ENCODE peak calls at places on chromosomes 4 and X, in six cellular contexts. F is CD8-positive, alpha-beta T cell; V is upper lobe of right lung; R is coronary artery; Y is endothelial cell; J is fibroblast of the aortic adventitia. C is an unnamed sample.

GRCh38 chr4:14151099-14151498 is 523.6 kb upstream of the BOD1L1 start:
- DNase-seq in F (no peak), Y (no peak), J (no peak), V (no peak), R (no peak), C (no peak)

GRCh38 chr4:53055716-53056413 is 193.7 kb downstream of the RASL11B start:
- DNase-seq in F (no peak), Y (no peak), R (no peak), J (peak; percentile 34), V (no peak), C (no peak)

GRCh38 chrX:76109654-76110053 is 63.2 kb upstream of the PBDC1 start:
- DNase-seq in J (no peak), V (no peak), R (no peak), Y (no peak), F (no peak), C (no peak)

GRCh38 chr4:158854236-158854635 is 85.4 kb downstream of the FNIP2 start:
- DNase-seq in R (no peak), F (no peak), V (no peak), Y (no peak), J (no peak), C (no peak)

GRCh38 chr4:181796502-181796901 is 446.7 kb upstream of the TENM3 start:
- DNase-seq in F (no peak), R (no peak), V (no peak), J (peak; percentile 45), Y (no peak), C (no peak)

GRCh38 chr4:53476232-53477037 is 99.0 kb downstream of the FIP1L1 start:
- DNase-seq in V (no peak), F (no peak), J (peak; percentile 99), R (peak; percentile 75), Y (no peak), C (no peak)

GRCh38 chr4:15078682-15079642 is 76.7 kb downstream of the CPEB2 start:
- DNase-seq in Y (no peak), F (no peak), J (peak; percentile 69), V (no peak), R (no peak), C (no peak)

GRCh38 chrX:110588164-110588563 is 207.5 kb downstream of the CHRDL1 start:
- DNase-seq in R (no peak), V (no peak), F (no peak), Y (no peak), J (no peak), C (no peak)

GRCh38 chr4:8709050-8709728 is 116.6 kb downstream of the CPZ start:
- DNase-seq in Y (no peak), F (no peak), V (peak; percentile 38), R (peak; percentile 54), J (no peak), C (no peak)

GRCh38 chrX:118698516-118699247 is 28.7 kb upstream of the IL13RA1 start:
- DNase-seq in J (peak; percentile 16), V (no peak), F (no peak), R (no peak), Y (no peak), C (no peak)

GRCh38 chr4:138576684-138577083 is 334.5 kb upstream of the SLC7A11 start:
- DNase-seq in F (no peak), Y (peak; percentile 10), R (no peak), J (peak; percentile 58), V (no peak), C (peak; percentile 19)

GRCh38 chrX:54494970-54495813 is 842 bp downstream of the FGD1 start:
- DNase-seq in V (peak; percentile 63), F (no peak), R (no peak), Y (peak; percentile 16), J (no peak), C (no peak)

GRCh38 chr4:66169341-66169740 is 499.1 kb upstream of the EPHA5 start:
- DNase-seq in Y (no peak), J (peak; percentile 63), V (no peak), F (no peak), R (no peak), C (no peak)

GRCh38 chr4:766152-766515 is 59.8 kb downstream of the CPLX1 start:
- DNase-seq in F (no peak), V (no peak), R (no peak), J (peak; percentile 18), Y (no peak), C (no peak)
- TF ChIP-seq CTCF in F (no peak), V (no peak), R (no peak), J (no peak), Y (no peak), C (no peak)

DNA sequence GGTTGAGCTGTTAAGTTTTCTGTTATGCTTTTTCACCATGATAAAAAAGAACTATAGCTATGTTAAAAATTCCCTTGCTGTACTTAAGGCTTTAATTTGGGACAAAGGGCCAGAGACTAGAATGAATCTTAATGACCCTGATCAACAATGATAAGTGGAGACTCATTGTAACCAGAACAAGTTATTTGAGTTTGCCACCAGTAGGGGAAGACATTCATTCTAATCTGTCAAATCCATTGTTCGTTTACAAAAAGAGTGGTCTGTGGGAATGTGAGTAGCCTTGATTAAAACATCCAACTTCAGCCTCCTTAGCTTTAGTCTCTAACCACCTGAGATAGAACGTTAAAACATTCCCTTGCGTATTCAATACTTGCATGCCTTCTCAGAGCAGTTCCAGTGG is 66.0 kb downstream of the EGF start:
- DNase-seq in V (no peak), F (no peak), J (no peak), R (no peak), Y (no peak), C (no peak)
- TF ChIP-seq CTCF in V (no peak), F (no peak), J (peak; percentile 13), R (no peak), Y (peak; percentile 47), C (no peak)

GRCh38 chr4:98614655-98615054 is 43.8 kb downstream of the TSPAN5 start:
- DNase-seq in Y (no peak), F (no peak), V (no peak), R (no peak), J (no peak), C (no peak)
- TF ChIP-seq CTCF in Y (no peak), F (no peak), V (no peak), R (no peak), J (no peak), C (no peak)

GRCh38 chr4:153140294-153140693 is 63.9 kb upstream of the TRIM2 start:
- DNase-seq in Y (no peak), F (no peak), V (no peak), R (no peak), J (no peak), C (no peak)

GRCh38 chr4:153142700-153143438 is 61.4 kb upstream of the TRIM2 start:
- DNase-seq in R (peak; percentile 75), F (peak; percentile 22), Y (peak; percentile 65), V (peak; percentile 80), J (peak; percentile 85), C (peak; percentile 75)

GRCh38 chr4:153146031-153146430 is 58.2 kb upstream of the TRIM2 start:
- DNase-seq in V (no peak), R (no peak), J (no peak), F (no peak), Y (no peak), C (no peak)

GRCh38 chr4:153141238-153141637 is 63.0 kb upstream of the TRIM2 start:
- DNase-seq in V (no peak), J (no peak), F (no peak), R (no peak), Y (no peak), C (no peak)

DNA sequence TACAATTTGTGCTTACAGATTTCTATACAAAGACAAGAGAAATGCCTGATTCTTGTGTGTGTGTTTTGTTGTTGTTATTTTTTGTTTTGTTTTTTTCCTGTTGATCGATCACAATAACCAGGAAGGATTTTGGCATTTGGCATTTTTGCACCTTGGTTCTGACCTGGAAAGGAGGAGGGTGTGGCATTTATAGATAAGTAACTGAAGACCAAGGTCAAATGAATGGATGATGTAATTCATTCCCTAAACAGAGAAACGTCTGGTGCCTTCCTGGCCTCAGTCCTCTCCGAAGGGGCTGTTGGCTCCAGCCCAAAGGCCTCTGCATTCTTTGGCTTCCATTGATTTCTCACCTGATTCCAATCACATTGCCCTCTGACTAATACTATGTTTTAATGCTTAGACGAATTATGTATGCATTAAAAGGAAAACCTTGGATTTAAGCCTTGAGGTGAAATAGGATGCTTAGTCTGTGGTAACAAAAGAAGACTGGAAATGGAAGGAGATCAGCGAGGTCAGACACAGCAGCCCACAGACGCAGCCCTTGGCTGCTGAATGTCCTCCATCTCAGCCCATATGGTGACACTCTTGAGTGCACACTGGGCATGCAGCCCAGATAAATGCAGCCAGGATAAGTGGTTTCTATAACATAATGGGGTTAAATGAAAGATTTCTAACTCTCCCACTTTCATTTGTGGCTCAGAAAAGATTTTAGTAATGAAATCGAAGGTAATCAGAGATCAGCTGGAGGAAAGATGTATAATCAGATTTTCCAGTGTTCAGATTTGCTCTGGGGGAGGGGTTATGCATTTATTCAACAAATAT is 60.5 kb upstream of the TRIM2 start:
- DNase-seq in R (no peak), F (no peak), J (peak; percentile 75), Y (no peak), V (no peak), C (peak; percentile 52)
- TF ChIP-seq CTCF in R (no peak), F (no peak), J (no peak), Y (no peak), V (no peak), C (no peak)

GRCh38 chrX:138026211-138026610 is 460.3 kb downstream of the ZIC3 start:
- DNase-seq in R (no peak), Y (no peak), F (no peak), J (peak; percentile 0), V (no peak), C (no peak)
- TF ChIP-seq CTCF in R (no peak), Y (peak; percentile 47), F (no peak), J (peak; percentile 40), V (peak; percentile 26), C (no peak)

GRCh38 chrX:10175317-10175871 is 18.6 kb downstream of the CLCN4 start:
- DNase-seq in R (no peak), Y (no peak), F (no peak), V (no peak), J (peak; percentile 62), C (no peak)
- TF ChIP-seq CTCF in R (no peak), Y (no peak), F (no peak), V (no peak), J (no peak), C (no peak)